ENCODE peak calls at places on chromosomes 1 and 21, in seven cellular contexts. F is HCT116, G is mammary epithelial cell, L is colonic mucosa, Z is bronchial epithelial cell, M is GM23248, N is uterus. B is an unnamed sample.

GRCh38 chr21:28770867-28771661 is 221.6 kb downstream of the LTN1 start:
- DNase-seq in F (no peak), G (no peak), L (no peak), Z (no peak), M (peak; percentile 45), N (no peak), B (no peak)

GRCh38 chr21:41630249-41630648 is 122.3 kb upstream of the TMPRSS2 start:
- DNase-seq in F (peak; percentile 86), G (peak; percentile 99), L (peak; percentile 73), Z (peak; percentile 100), M (peak; percentile 100), N (peak; percentile 49), B (peak; percentile 89)

GRCh38 chr1:31875636-31876236 is 59.9 kb upstream of the SPOCD1 start:
- DNase-seq in F (no peak), G (no peak), L (no peak), Z (no peak), M (no peak), N (no peak), B (no peak)

GRCh38 chr21:25573409-25574206 is 33.7 kb downstream of the MRPL39 start:
- DNase-seq in F (peak; percentile 24), G (peak; percentile 94), L (no peak), Z (peak; percentile 95), M (peak; percentile 98), N (no peak), B (peak; percentile 83)

GRCh38 chr21:16046625-16047340 is 317.0 kb downstream of the USP25 start:
- DNase-seq in F (no peak), G (peak; percentile 16), L (no peak), Z (peak; percentile 46), M (peak; percentile 65), N (no peak), B (no peak)

GRCh38 chr1:162666006-162666645 is 33.9 kb downstream of the DDR2 start:
- DNase-seq in F (no peak), G (no peak), L (no peak), Z (no peak), M (peak; percentile 80), N (no peak), B (no peak)

GRCh38 chr1:115838805-115839705 is 1.9 kb downstream of the NHLH2 start:
- DNase-seq in F (no peak), G (peak; percentile 60), L (peak; percentile 33), Z (peak; percentile 56), M (peak; percentile 59), N (no peak), B (no peak)

GRCh38 chr1:1857096-1857703 is 33.7 kb downstream of the GNB1 start:
- DNase-seq in F (no peak), G (no peak), L (no peak), Z (no peak), M (no peak), N (no peak), B (no peak)

GRCh38 chr1:206050655-206051235 is 2.2 kb upstream of the RHEX start:
- DNase-seq in F (no peak), G (peak; percentile 67), L (no peak), Z (peak; percentile 76), M (no peak), N (no peak), B (no peak)

GRCh38 chr1:237812061-237812460 is 78.7 kb downstream of the ZP4 start:
- DNase-seq in F (no peak), G (no peak), L (no peak), Z (no peak), M (no peak), N (no peak), B (no peak)

GRCh38 chr21:26079376-26079775 is 91.2 kb downstream of the APP start:
- DNase-seq in F (no peak), G (no peak), L (no peak), Z (no peak), M (peak; percentile 34), N (no peak), B (no peak)

GRCh38 chr1:29986986-29987385 is 736.4 kb downstream of the MATN1 start:
- DNase-seq in F (no peak), G (no peak), L (peak; percentile 20), Z (no peak), M (no peak), N (no peak), B (no peak)

GRCh38 chr1:219924348-219924747 is 4.0 kb downstream of the SLC30A10 start:
- DNase-seq in F (no peak), G (no peak), L (peak; percentile 45), Z (no peak), M (no peak), N (no peak), B (no peak)

GRCh38 chr21:36551731-36552457 is 72.0 kb upstream of the CLDN14 start:
- DNase-seq in F (no peak), G (no peak), L (no peak), Z (peak; percentile 6), M (peak; percentile 95), N (peak; percentile 31), B (peak; percentile 26)

GRCh38 chr1:109240158-109241152 is 8.9 kb upstream of the CELSR2 start:
- DNase-seq in F (no peak), G (peak; percentile 97), L (peak; percentile 50), Z (peak; percentile 99), M (peak; percentile 91), N (peak; percentile 82), B (no peak)

GRCh38 chr1:75123756-75124155 is 10.4 kb upstream of the LHX8 start:
- DNase-seq in F (no peak), G (no peak), L (no peak), Z (no peak), M (no peak), N (no peak), B (no peak)

GRCh38 chr21:46229923-46230260 is 1.3 kb upstream of the LSS start:
- DNase-seq in F (no peak), G (no peak), L (no peak), Z (no peak), M (peak; percentile 6), N (no peak), B (no peak)

DNA sequence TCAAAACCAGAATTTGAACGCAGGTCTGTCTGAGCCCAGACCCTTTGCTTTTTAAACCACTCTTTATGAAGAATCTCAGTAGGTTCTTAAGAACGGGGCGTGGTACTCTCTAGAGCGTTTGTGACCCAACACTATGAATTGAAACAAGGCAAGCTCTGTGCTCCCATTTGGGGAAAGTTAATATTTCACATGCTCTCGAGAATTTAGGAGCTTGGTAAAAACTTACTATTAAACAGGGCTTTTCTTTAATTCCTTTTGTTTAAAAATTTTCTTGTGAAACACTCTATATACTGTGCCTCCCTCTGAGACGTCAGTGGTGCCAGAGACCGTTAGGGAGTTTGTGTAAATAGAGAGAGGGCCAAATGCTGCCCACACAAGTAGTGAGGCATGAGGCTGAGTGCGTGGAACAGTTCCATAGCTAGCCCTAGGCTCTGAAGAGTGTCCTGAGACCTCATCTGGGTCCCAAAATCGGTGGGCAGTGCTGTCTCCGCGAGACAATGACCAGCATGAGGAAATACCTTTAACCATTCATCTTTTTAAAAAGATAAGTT is 144.7 kb downstream of the ROR1 start:
- DNase-seq in F (no peak), G (no peak), L (no peak), Z (no peak), M (peak; percentile 13), N (no peak), B (no peak)
- H3K4me3 ChIP-seq in F (no peak overlapping the region), G (no peak overlapping the region), L (no peak overlapping the region), Z (no peak overlapping the region), M (no peak overlapping the region), N (no peak overlapping the region), B (no peak overlapping the region)

GRCh38 chr1:10640079-10640578 is 156.3 kb downstream of the CASZ1 start:
- DNase-seq in F (no peak), G (no peak), L (no peak), Z (no peak), M (no peak), N (no peak), B (no peak)

GRCh38 chr1:10637833-10638558 is 158.4 kb downstream of the CASZ1 start:
- DNase-seq in F (no peak), G (no peak), L (no peak), Z (no peak), M (no peak), N (no peak), B (no peak)

GRCh38 chr1:10640843-10641553 is 155.4 kb downstream of the CASZ1 start:
- DNase-seq in F (no peak), G (no peak), L (no peak), Z (no peak), M (no peak), N (no peak), B (no peak)

GRCh38 chr1:10638559-10639300 is 157.7 kb downstream of the CASZ1 start:
- DNase-seq in F (no peak), G (no peak), L (no peak), Z (no peak), M (no peak), N (no peak), B (no peak)

GRCh38 chr1:10639301-10640078 is 157.0 kb downstream of the CASZ1 start:
- DNase-seq in F (no peak), G (no peak), L (no peak), Z (no peak), M (no peak), N (no peak), B (no peak)
- H3K4me3 ChIP-seq in F (no peak overlapping the region), G (no peak overlapping the region), L (no peak overlapping the region), Z (no peak overlapping the region), M (no peak overlapping the region), N (no peak overlapping the region), B (no peak overlapping the region)

GRCh38 chr1:3076388-3076740 is 7.4 kb downstream of the PRDM16 start:
- DNase-seq in F (no peak), G (no peak), L (no peak), Z (no peak), M (no peak), N (no peak), B (no peak)

GRCh38 chr1:3075666-3076387 is 6.8 kb downstream of the PRDM16 start:
- DNase-seq in F (no peak), G (no peak), L (no peak), Z (peak; percentile 23), M (no peak), N (no peak), B (no peak)

GRCh38 chr1:3074297-3074741 is 5.3 kb downstream of the PRDM16 start:
- DNase-seq in F (no peak), G (no peak), L (no peak), Z (no peak), M (no peak), N (no peak), B (no peak)

GRCh38 chr1:3073520-3074296 is 4.7 kb downstream of the PRDM16 start:
- DNase-seq in F (no peak), G (no peak), L (no peak), Z (no peak), M (no peak), N (no peak), B (no peak)

GRCh38 chr1:3074800-3075199 is 5.8 kb downstream of the PRDM16 start:
- DNase-seq in F (no peak), G (no peak), L (no peak), Z (no peak), M (no peak), N (no peak), B (no peak)
- H3K4me3 ChIP-seq in F (no peak overlapping the region), G (no peak overlapping the region), L (no peak overlapping the region), Z (no peak overlapping the region), M (no peak overlapping the region), N (no peak overlapping the region), B (no peak overlapping the region)

DNA sequence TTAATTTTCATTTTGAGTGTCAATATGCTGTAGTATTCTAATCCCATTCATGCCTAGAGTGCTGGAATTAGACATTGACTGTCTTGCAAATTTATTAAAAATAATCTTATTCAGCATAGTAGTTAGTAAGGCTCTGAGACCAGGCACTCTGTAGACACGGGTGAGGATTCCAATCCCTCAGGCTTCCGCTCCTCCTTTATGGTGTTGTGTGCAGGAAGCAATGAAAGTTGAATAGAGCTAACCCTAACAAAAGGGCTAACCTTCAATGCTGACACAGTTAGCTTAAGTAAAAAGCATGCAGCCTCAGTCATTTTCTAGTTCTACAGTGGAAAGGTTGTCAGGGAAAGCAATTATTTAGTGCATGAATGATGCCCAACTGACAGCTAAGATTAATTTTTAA is 199.6 kb upstream of the SGIP1 start:
- DNase-seq in F (no peak), G (no peak), L (no peak), Z (no peak), M (no peak), N (no peak), B (no peak)
- H3K4me3 ChIP-seq in F (peak overlapping the region; percentile 72), G (no peak overlapping the region), L (peak overlapping the region; percentile 39), Z (no peak overlapping the region), M (peak overlapping the region; percentile 92), N (no peak overlapping the region), B (peak overlapping the region; percentile 72)

B was measured in AG04450.